ENCODE peak calls at places on chromosomes 13 and 19, in five cellular contexts. B, X, S, F and J are unnamed samples.

GRCh38 chr19:45640849-45641273 is 1.7 kb upstream of the EML2 start:
- DNase-seq in S (no peak), B (peak; percentile 50), X (peak; percentile 80), F (no peak), J (peak; percentile 34)

GRCh38 chr13:32126298-32126697 is 94.7 kb downstream of the FRY start:
- DNase-seq in X (no peak), B (no peak), F (no peak), S (no peak), J (no peak)

GRCh38 chr19:52941941-52942370 is 18.7 kb upstream of the ZNF888 start:
- DNase-seq in B (peak; percentile 35), X (peak; percentile 55), S (peak; percentile 21), F (peak; percentile 75), J (peak; percentile 36)

GRCh38 chr19:44615529-44616247 is 2.3 kb downstream of the IGSF23 start:
- DNase-seq in S (no peak), F (no peak), X (no peak), B (no peak), J (no peak)

GRCh38 chr13:97724450-97724849 is 229.0 kb upstream of the IPO5 start:
- DNase-seq in B (no peak), S (no peak), F (no peak), X (no peak), J (no peak)

GRCh38 chr13:52695856-52696255 is 43.2 kb downstream of the SUGT1 start:
- DNase-seq in F (no peak), S (no peak), X (no peak), B (no peak), J (no peak)

GRCh38 chr13:47146136-47146535 is 249.3 kb upstream of the HTR2A start:
- DNase-seq in X (no peak), S (no peak), B (no peak), F (no peak), J (no peak)

GRCh38 chr19:48629599-48630288 is 7.4 kb downstream of the DBP start:
- DNase-seq in F (peak; percentile 87), X (peak; percentile 48), B (peak; percentile 89), S (no peak), J (peak; percentile 91)

GRCh38 chr19:5228932-5229777 is 111.5 kb downstream of the PTPRS start:
- DNase-seq in F (no peak), X (peak; percentile 29), S (peak; percentile 20), B (no peak), J (no peak)

GRCh38 chr19:51044327-51044726 is 9.5 kb upstream of the KLK12 start:
- DNase-seq in X (no peak), F (peak; percentile 7), B (no peak), S (no peak), J (no peak)

GRCh38 chr19:50230379-50231351 is 27.2 kb downstream of the MYH14 start:
- DNase-seq in X (peak; percentile 41), S (no peak), B (no peak), F (no peak), J (no peak)

GRCh38 chr13:79990048-79990447 is 350.9 kb downstream of the SPRY2 start:
- DNase-seq in X (no peak), F (no peak), B (no peak), S (no peak), J (no peak)

GRCh38 chr13:75194717-75195116 is 287.3 kb downstream of the TBC1D4 start:
- DNase-seq in S (no peak), X (no peak), F (no peak), B (no peak), J (no peak)

GRCh38 chr13:113658836-113659235 is 838 bp upstream of the ATP4B start:
- DNase-seq in B (peak; percentile 23), F (peak; percentile 41), X (no peak), S (no peak), J (peak; percentile 3)

GRCh38 chr19:41318696-41319499 is 8.9 kb downstream of the CCDC97 start:
- DNase-seq in S (no peak), F (no peak), X (no peak), B (no peak), J (no peak)

GRCh38 chr19:43767316-43767715 is 12.6 kb upstream of the SMG9 start:
- DNase-seq in S (no peak), B (no peak), X (no peak), F (no peak), J (no peak)

GRCh38 chr13:75889427-75889826 is 253.3 kb downstream of the LMO7 start:
- DNase-seq in S (no peak), F (no peak), X (peak; percentile 22), B (no peak), J (no peak)

GRCh38 chr13:52179925-52180324 is 20.5 kb upstream of the NEK3 start:
- DNase-seq in S (no peak), B (no peak), F (no peak), X (no peak), J (no peak)

GRCh38 chr13:25602206-25602605 is 230.4 kb downstream of the ATP8A2 start:
- DNase-seq in S (no peak), B (no peak), X (no peak), F (no peak), J (no peak)

GRCh38 chr13:93151277-93151676 is 75.3 kb upstream of the GPC6 start:
- DNase-seq in S (no peak), X (no peak), B (no peak), F (no peak), J (no peak)

GRCh38 chr13:114107686-114108081 is 24.7 kb downstream of the RASA3 start:
- DNase-seq in B (no peak), S (no peak), X (no peak), F (peak; percentile 65), J (peak; percentile 8)

GRCh38 chr13:75704194-75704941 is 68.2 kb downstream of the LMO7 start:
- DNase-seq in S (no peak), F (no peak), X (no peak), B (no peak), J (no peak)

GRCh38 chr13:53151692-53152421 is 123.2 kb downstream of the OLFM4 start:
- DNase-seq in X (peak; percentile 54), F (no peak), S (peak; percentile 11), B (peak; percentile 51), J (peak; percentile 44)

GRCh38 chr19:3250675-3251074 is 26.2 kb downstream of the CELF5 start:
- DNase-seq in F (no peak), X (peak; percentile 64), S (no peak), B (no peak), J (peak; percentile 21)

GRCh38 chr19:800360-801029 is 3.2 kb downstream of the PTBP1 start:
- DNase-seq in X (peak; percentile 58), B (peak; percentile 69), F (no peak), S (peak; percentile 88), J (peak; percentile 61)

GRCh38 chr13:50340146-50340545 is 324.9 kb downstream of the KCNRG start:
- DNase-seq in X (no peak), B (no peak), F (no peak), S (no peak), J (no peak)

GRCh38 chr13:22642088-22642487 is 538.7 kb upstream of the SGCG start:
- DNase-seq in F (no peak), B (no peak), X (no peak), S (no peak), J (no peak)

GRCh38 chr19:6249296-6249695 is 30.5 kb downstream of the MLLT1 start:
- DNase-seq in F (no peak), X (no peak), S (no peak), B (no peak), J (no peak)

GRCh38 chr19:3006075-3006767 is 22.9 kb downstream of the TLE2 start:
- DNase-seq in B (no peak), X (peak; percentile 80), F (no peak), S (no peak), J (peak; percentile 35)

GRCh38 chr13:60620611-60621395 is 223.8 kb downstream of the TDRD3 start:
- DNase-seq in B (no peak), S (no peak), F (no peak), X (no peak), J (no peak)

GRCh38 chr19:13963603-13964105 is 11.3 kb downstream of the DCAF15 start:
- DNase-seq in B (no peak), X (no peak), F (no peak), S (no peak), J (no peak)
- TF ChIP-seq POLR2AphosphoS5 in B (no peak), X (no peak), F (no peak), S (no peak), J (no peak)

DNA sequence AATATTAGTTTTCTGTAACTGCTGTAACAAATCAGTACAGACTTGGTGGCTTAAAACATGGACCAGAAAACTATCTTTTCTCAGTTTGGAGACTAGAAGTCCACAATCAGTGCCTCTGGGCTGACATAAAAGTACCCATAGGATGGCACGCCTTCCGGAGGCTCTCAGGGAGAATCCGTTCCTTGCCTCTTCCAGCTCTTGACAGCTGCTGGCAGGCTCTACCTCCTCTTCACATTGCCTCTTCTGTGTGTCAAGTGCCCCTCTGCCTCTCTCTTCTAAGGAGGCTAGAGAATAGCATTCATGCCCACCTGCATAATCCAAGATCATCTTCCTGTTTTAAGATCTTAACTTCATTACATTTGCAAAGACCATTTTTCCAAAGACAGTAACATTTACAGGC is 1194.2 kb downstream of the EFNB2 start:
- DNase-seq in X (no peak), F (no peak), S (no peak), B (no peak), J (no peak)
- TF ChIP-seq CTCF in X (no peak), F (no peak), S (no peak), B (no peak), J (no peak)

GRCh38 chr13:110133425-110134235 is 173.3 kb downstream of the COL4A1 start:
- DNase-seq in S (peak; percentile 1), X (no peak), F (no peak), B (no peak), J (no peak)

GRCh38 chr13:110132178-110132975 is 174.6 kb downstream of the COL4A1 start:
- DNase-seq in X (no peak), F (no peak), S (peak; percentile 2), B (no peak), J (no peak)

GRCh38 chr13:110136660-110137585 is 170.0 kb downstream of the COL4A1 start:
- DNase-seq in S (no peak), X (no peak), F (no peak), B (no peak), J (no peak)

GRCh38 chr13:110135977-110136597 is 170.9 kb downstream of the COL4A1 start:
- DNase-seq in S (no peak), X (no peak), B (no peak), F (no peak), J (no peak)

GRCh38 chr13:110134801-110135200 is 172.2 kb downstream of the COL4A1 start:
- DNase-seq in B (no peak), X (no peak), S (no peak), F (no peak), J (no peak)
- TF ChIP-seq POLR2A in B (no peak), X (no peak), S (no peak), F (no peak), J (no peak)

DNA sequence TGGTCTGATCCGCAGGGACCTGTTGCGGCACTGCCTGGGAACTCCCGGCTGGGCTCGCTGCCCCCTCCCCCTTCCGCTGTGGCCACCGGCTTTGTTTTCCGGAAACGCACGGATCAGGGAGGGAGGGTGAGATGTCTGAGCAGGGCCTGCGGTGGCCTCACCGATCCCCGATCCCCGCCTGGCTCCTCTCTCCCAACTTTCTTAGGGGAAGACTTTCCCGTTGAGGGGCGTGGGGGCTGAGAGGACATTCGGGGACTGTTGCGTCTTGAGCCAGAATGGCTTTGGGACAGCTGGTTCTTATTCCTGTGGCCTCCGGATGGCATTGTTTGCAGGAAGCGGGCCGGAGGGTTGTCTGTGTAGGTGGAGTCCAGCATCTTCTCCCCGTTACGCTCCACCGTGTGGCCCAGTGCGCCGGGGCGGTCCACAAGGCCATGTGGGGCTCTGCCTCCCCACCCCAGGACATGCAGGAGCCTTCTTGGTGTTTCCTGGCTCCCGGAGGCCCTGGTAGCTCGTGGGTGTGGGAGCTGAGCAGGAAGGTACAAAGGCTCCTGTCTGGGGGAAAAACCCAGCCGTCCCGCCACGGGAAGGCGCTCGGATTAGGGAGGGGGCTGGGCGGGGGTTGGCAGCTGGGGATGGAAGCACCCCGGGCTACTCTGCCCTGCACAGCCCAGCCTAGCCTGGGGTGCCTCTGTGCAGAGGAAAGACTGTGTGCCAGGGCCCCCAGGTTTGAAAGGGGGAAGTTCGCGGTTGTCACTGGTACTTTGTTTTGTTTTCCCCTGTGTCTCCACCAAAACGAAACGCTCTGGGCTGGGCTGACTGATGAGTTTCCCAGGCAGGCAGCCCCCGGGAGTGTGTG is 1.3 kb downstream of the CSNK1G2 start:
- DNase-seq in B (peak; percentile 75), F (peak; percentile 88), S (peak; percentile 78), X (peak; percentile 86), J (peak; percentile 86)
- TF ChIP-seq POLR2AphosphoS5 in B (no peak), F (no peak), S (peak; percentile 73), X (no peak), J (peak; percentile 43)